ENCODE peak calls at places on chromosome X, in seven cellular contexts. X is GM23248, B is PC-3, L is mammary epithelial cell, N is astrocyte, J is fibroblast of lung, A is GM23338. F is an unnamed sample.

GRCh38 chrX:20116575-20117240 is at the start of gene MAP7D2:
- DNase-seq in X (peak), A (peak), N (no peak), J (no peak), L (no peak), B (no peak), F (no peak)

GRCh38 chrX:51759055-51759454 is 15.8 kb downstream of the GSPT2 start:
- DNase-seq in X (no peak), L (no peak), B (no peak), N (no peak), A (peak), J (no peak), F (no peak)

GRCh38 chrX:103157511-103158316 is 57.2 kb upstream of the BEX4 start:
- DNase-seq in X (peak), J (peak), N (peak), A (peak), B (peak), L (peak), F (peak)

GRCh38 chrX:49001521-49002090 is 458 bp downstream of the GRIPAP1 start:
- DNase-seq in L (peak), X (peak), J (peak), N (peak), B (peak), A (peak), F (peak)

GRCh38 chrX:19579485-19579884 is 64.2 kb upstream of the MAP3K15 start:
- DNase-seq in B (peak), N (peak), X (peak), L (peak), A (no peak), J (peak), F (peak)

GRCh38 chrX:51332188-51332942 is at the start of gene NUDT10:
- DNase-seq in A (peak), B (no peak), L (peak), N (peak), J (peak), X (peak), F (peak)

GRCh38 chrX:10079155-10079711 is 77.5 kb upstream of the CLCN4 start:
- DNase-seq in N (no peak), A (no peak), J (no peak), B (no peak), X (no peak), L (no peak), F (no peak)

GRCh38 chrX:44935640-44936039 is 62.7 kb downstream of the KDM6A start:
- DNase-seq in B (peak), N (no peak), X (no peak), L (peak), A (peak), J (no peak), F (no peak)

GRCh38 chrX:120790552-120790951 is 85.1 kb downstream of the CT47B1 start:
- DNase-seq in J (no peak), B (no peak), L (no peak), N (no peak), A (no peak), X (no peak), F (peak)

GRCh38 chrX:11589573-11590110 is 76.1 kb downstream of the ARHGAP6 start:
- DNase-seq in A (no peak), B (no peak), L (no peak), N (no peak), J (peak), X (no peak), F (no peak)

GRCh38 chrX:109847257-109848187 is 114.5 kb upstream of the ACSL4 start:
- DNase-seq in J (peak), L (peak), B (peak), X (peak), N (peak), A (no peak), F (no peak)

GRCh38 chrX:75061701-75062100 is 94.4 kb downstream of the ABCB7 start:
- DNase-seq in B (no peak), A (no peak), X (peak), J (no peak), L (peak), N (no peak), F (no peak)

GRCh38 chrX:40573763-40574162 is 7.0 kb upstream of the ATP6AP2 start:
- DNase-seq in N (no peak), X (peak), A (peak), L (peak), J (no peak), B (peak), F (peak)

GRCh38 chrX:48826876-48827653 is 752 bp downstream of the ERAS start:
- DNase-seq in L (no peak), B (no peak), X (no peak), N (no peak), A (peak), J (no peak), F (no peak)

GRCh38 chrX:16076834-16077233 is 46.5 kb upstream of the GRPR start:
- DNase-seq in X (no peak), L (peak), A (no peak), N (no peak), B (no peak), J (no peak), F (no peak)

GRCh38 chrX:12814434-12814833 is 23.2 kb downstream of the PRPS2 start:
- DNase-seq in B (peak), N (no peak), J (peak), X (peak), L (peak), A (peak), F (peak)

GRCh38 chrX:13024911-13025454 is 19.4 kb downstream of the FAM9C start:
- DNase-seq in J (no peak), B (no peak), L (no peak), A (no peak), X (no peak), N (no peak), F (peak)

GRCh38 chrX:74521961-74522833 is 92.2 kb downstream of the RLIM start:
- DNase-seq in A (no peak), N (peak), B (no peak), L (no peak), J (peak), X (peak), F (no peak)

GRCh38 chrX:100643943-100644587 is at the start of gene SRPX2:
- DNase-seq in N (peak), L (peak), J (peak), B (peak), A (no peak), X (peak), F (peak)

GRCh38 chrX:151694661-151695582 is at the start of gene PRRG3:
- DNase-seq in B (no peak), L (no peak), X (no peak), N (no peak), A (peak), J (no peak), F (no peak)

GRCh38 chrX:96982159-96982558 is 98.5 kb downstream of the RPA4 start:
- DNase-seq in X (no peak), A (no peak), J (no peak), B (no peak), N (no peak), L (no peak), F (peak)

GRCh38 chrX:150704030-150704613 is 10.9 kb downstream of the MTMR1 start:
- DNase-seq in X (peak), B (peak), L (peak), J (peak), N (peak), A (no peak), F (peak)

GRCh38 chrX:148412006-148412405 is 88.4 kb upstream of the AFF2 start:
- DNase-seq in N (peak), A (no peak), B (no peak), J (peak), L (peak), X (peak), F (no peak)

GRCh38 chrX:150844016-150844415 is 54.5 kb downstream of the CD99L2 start:
- DNase-seq in L (peak), X (no peak), J (peak), N (peak), B (peak), A (no peak), F (no peak)

GRCh38 chrX:85221361-85221760 is 22.2 kb downstream of the SATL1 start:
- DNase-seq in J (no peak), L (no peak), A (no peak), B (no peak), X (no peak), N (no peak), F (no peak)

GRCh38 chrX:109704563-109704962 is 28.5 kb downstream of the ACSL4 start:
- DNase-seq in B (no peak), L (no peak), J (no peak), X (no peak), A (no peak), N (no peak), F (no peak)

GRCh38 chrX:121260568-121261240 is 213.3 kb downstream of the GLUD2 start:
- DNase-seq in L (no peak), B (no peak), J (no peak), N (no peak), A (no peak), X (peak), F (no peak)

GRCh38 chrX:84153538-84153937 is 34.5 kb downstream of the RPS6KA6 start:
- DNase-seq in X (peak), J (peak), A (no peak), N (peak), B (peak), L (peak), F (no peak)

GRCh38 chrX:69103539-69103938 is 61.7 kb downstream of the PJA1 start:
- DNase-seq in N (no peak), A (no peak), B (no peak), X (no peak), L (no peak), J (no peak), F (no peak)

GRCh38 chrX:101368800-101369199 is 17.2 kb downstream of the BTK start:
- DNase-seq in L (no peak), N (no peak), A (no peak), J (no peak), B (no peak), X (no peak), F (no peak)

GRCh38 chrX:136754641-136755040 is 26.1 kb downstream of the ARHGEF6 start:
- DNase-seq in X (no peak), B (no peak), J (peak), N (peak), L (no peak), A (no peak), F (no peak)

GRCh38 chrX:97306771-97307470 is 423.2 kb downstream of the RPA4 start:
- DNase-seq in B (no peak), L (no peak), X (peak), N (no peak), J (no peak), A (no peak), F (no peak)

GRCh38 chrX:9724711-9725110 is 40.9 kb downstream of the GPR143 start:
- DNase-seq in X (peak), L (peak), N (peak), A (no peak), B (no peak), J (peak), F (no peak)

GRCh38 chrX:27893211-27893610 is 85.4 kb downstream of the MAGEB10 start:
- DNase-seq in J (no peak), L (no peak), N (no peak), X (no peak), B (no peak), A (no peak), F (no peak)

GRCh38 chrX:111131572-111131971 is 35.6 kb downstream of the PAK3 start:
- DNase-seq in A (no peak), L (no peak), B (peak), J (peak), N (peak), X (no peak), F (no peak)

GRCh38 chrX:106457802-106458201 is 154.0 kb upstream of the RADX start:
- DNase-seq in X (no peak), L (no peak), N (no peak), J (no peak), A (no peak), B (no peak), F (no peak)

GRCh38 chrX:25017667-25018247 is 2.0 kb upstream of the ARX start:
- DNase-seq in A (no peak), X (no peak), J (no peak), B (no peak), N (no peak), L (no peak), F (no peak)
- TF ChIP-seq EZH2 in A (peak), X (peak), J (peak), B (no peak), N (peak), L (peak), F (no peak)

GRCh38 chrX:131058136-131058868 is at the start of gene ARHGAP36:
- DNase-seq in A (peak), J (no peak), N (no peak), L (no peak), X (peak), B (no peak), F (no peak)
- TF ChIP-seq EZH2 in A (no peak), J (no peak), N (no peak), L (no peak), X (no peak), B (no peak), F (no peak)

GRCh38 chrX:23331701-23332100 is 2.9 kb upstream of the PTCHD1 start:
- DNase-seq in J (no peak), X (no peak), B (no peak), L (no peak), A (peak), N (no peak), F (no peak)
- TF ChIP-seq EZH2 in J (no peak), X (no peak), B (no peak), L (no peak), A (no peak), N (no peak), F (no peak)

DNA sequence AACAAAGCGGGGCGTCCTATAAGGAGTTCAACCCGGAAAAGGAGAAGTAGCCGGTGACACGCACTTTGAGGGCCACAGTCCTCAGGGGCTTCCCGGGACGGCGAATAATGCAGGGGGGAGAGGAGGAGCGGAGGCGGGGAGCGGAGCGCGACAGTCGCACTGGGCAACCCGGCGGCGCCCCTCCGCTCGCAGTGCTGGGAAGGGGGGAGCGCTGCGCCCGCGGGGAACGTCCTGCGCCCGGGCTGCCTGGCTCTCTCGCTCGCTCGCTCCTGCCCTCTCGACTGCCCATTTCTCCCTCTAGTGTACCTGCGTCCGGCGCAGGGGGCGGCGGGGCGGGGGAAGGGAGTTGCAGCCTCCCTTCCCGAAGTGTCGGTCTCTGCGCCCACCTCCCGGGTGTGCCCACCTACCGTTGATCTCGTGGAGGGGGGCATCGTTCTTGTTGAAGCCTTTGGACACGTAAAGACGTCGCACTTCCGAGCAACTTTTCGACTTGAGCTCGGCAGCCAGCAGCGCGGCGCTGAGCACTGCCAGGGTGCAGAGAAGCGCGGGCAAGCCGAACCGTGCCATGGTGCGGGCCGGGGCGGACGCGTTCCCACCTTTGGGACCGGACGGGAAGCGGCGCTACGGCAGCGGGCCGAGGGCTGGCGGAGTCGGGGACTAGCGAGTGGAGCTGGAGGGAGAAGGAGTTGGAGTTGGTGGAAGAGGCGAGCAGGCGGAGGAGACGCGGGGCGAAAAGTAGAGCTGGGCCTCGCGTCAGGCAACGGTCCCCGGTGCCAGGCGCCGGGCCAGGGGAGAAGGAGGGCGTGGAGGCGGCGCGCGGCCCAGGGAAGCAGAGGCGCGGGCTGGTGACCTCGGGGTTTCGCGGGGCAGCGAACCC is 652 bp downstream of the GPC4 start:
- DNase-seq in L (peak), A (peak), J (peak), B (peak), X (peak), N (peak), F (no peak)
- TF ChIP-seq EZH2 in L (peak), A (no peak), J (peak), B (no peak), X (no peak), N (no peak), F (peak)

DNA sequence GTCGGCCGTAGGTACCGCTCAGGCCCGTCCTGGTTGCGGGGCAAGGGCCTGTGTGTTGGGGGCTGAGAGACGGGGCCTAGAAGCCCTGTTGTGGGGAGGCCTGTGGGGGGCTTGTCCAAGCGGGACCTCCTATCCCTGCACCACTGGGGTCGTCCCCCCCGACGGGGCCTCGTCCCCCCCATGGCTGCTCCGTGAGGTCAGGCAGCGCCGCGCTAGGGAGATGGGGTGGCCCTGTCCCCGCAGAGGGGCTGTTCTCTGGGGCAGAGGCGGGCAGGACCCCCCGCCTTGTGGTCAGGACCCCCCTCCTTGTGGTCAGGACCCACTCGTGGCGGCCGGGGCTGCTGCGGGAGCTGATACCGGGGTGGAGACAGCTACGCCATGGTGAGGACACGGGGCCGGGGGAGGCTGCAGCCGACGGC is 12.1 kb upstream of the GTPBP6 start:
- DNase-seq in N (no peak), X (no peak), A (no peak), L (no peak), B (no peak), J (no peak), F (no peak)
- TF ChIP-seq EZH2 in N (no peak), X (no peak), A (no peak), L (no peak), B (no peak), J (no peak), F (no peak)

DNA sequence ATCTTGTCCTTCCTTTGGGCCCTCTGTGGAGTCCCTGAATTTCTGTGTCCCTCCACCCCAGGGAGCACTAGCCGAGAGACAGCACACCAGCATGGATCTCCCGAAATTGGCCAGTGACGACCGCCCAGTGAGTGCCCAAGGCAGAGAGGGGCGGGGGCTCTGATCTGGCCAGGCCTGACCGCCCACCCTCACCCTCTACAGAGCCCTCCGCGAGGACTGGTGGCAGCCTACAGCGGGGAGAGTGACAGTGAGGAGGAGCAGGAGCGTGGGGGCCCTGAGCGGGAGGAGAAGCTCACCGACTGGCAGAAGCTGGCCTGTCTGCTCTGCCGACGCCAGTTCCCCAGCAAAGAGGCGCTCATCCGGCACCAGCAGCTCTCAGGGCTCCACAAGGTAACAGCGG is 8.4 kb upstream of the UBA1 start:
- DNase-seq in L (no peak), J (no peak), B (no peak), X (no peak), A (no peak), N (no peak), F (no peak)
- TF ChIP-seq EZH2 in L (no peak), J (no peak), B (no peak), X (no peak), A (no peak), N (no peak), F (no peak)

GRCh38 chrX:153411255-153411987 is at the start of gene ZFP92:
- DNase-seq in J (no peak), X (peak), L (no peak), N (no peak), A (peak), B (no peak), F (peak)
- TF ChIP-seq EZH2 in J (no peak), X (peak), L (no peak), N (peak), A (no peak), B (peak), F (no peak)

DNA sequence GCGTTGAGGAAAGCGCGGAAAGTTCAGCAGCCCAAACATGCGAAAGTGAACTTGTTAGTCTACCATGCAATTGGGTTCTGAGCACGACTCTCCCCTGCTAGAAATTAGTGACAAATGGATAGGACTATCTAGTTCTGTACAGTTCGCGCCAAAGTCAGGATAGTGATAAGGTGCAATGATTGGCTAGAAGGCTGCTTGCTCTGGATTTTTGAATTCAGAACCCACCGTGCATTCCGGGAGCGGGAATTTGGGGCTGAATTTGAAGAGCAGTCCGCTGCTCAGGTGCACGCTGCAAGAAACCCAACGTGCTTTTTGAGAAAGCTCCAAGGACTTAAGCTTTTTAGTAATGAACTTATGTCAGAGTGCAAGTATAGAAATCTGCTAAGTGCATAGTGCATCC is 732 bp upstream of the ESX1 start:
- DNase-seq in L (peak), X (no peak), A (no peak), N (no peak), J (no peak), B (no peak), F (peak)
- TF ChIP-seq EZH2 in L (no peak), X (no peak), A (peak), N (no peak), J (peak), B (no peak), F (no peak)

GRCh38 chrX:17655232-17656034 is 81.9 kb upstream of the SCML1 start:
- DNase-seq in A (peak), N (peak), J (peak), X (peak), B (no peak), L (peak), F (peak)
- TF ChIP-seq EZH2 in A (no peak), N (no peak), J (no peak), X (no peak), B (no peak), L (no peak), F (no peak)

GRCh38 chrX:125205084-125205917 is 114.4 kb upstream of the TEX13C start:
- DNase-seq in A (peak), N (no peak), J (peak), X (peak), B (peak), L (peak), F (no peak)

GRCh38 chrX:125205918-125206665 is 113.6 kb upstream of the TEX13C start:
- DNase-seq in J (no peak), N (no peak), B (peak), L (no peak), X (peak), A (peak), F (no peak)

GRCh38 chrX:125203737-125204578 is 115.7 kb upstream of the TEX13C start:
- DNase-seq in N (no peak), A (peak), L (peak), J (peak), B (peak), X (peak), F (no peak)

GRCh38 chrX:125202486-125203378 is 116.9 kb upstream of the TEX13C start:
- DNase-seq in L (no peak), N (no peak), A (peak), X (no peak), J (no peak), B (no peak), F (no peak)

DNA sequence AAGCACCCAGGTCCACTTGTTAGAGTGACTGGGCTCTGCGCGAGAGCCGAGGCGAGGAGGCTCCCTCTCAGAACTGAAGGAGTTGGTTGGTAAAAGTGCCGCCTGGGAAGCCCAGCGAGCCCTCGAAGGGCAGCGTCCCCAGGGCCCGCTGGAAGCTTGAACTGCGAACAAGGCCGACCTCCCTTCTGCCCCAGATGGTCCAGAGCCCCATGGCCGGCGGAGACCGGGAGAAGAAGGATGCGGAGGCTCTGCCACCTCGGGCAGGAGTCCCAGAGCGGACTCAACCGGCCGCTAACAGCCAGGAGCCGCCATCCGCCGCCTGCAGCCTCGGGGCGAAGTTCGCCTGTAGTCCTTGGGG is 116.3 kb upstream of the TEX13C start:
- DNase-seq in X (peak), L (no peak), N (no peak), J (no peak), B (no peak), A (peak), F (no peak)
- TF ChIP-seq EZH2 in X (no peak), L (no peak), N (no peak), J (no peak), B (no peak), A (peak), F (no peak)

F was measured in endothelial cell of umbilical vein.